ENCODE peak calls at places on chromosomes 2 and 18, in eight cellular contexts. B is naive thymus-derived CD4-positive, alpha-beta T cell; A is CD8-positive, alpha-beta memory T cell; T is cardiac muscle cell; E is small intestine; O is uterus; K is K562; X is IMR-90. P is an unnamed sample. For H3K9me3, the result is how much of the 10 kb centered on the place peaks cover.

GRCh38 chr18:29874519-29875098 is 1167.9 kb downstream of the DSC3 start:
- DNase-seq in B (no peak), E (peak), X (peak), T (peak), O (no peak), A (no peak), K (peak), P (no peak)

GRCh38 chr2:46984642-46985476 is 69.3 kb upstream of the MCFD2 start:
- DNase-seq in A (no peak), T (peak), B (no peak), X (peak), O (peak), K (peak), E (no peak), P (no peak)

GRCh38 chr2:175017618-175018414 is 12.6 kb upstream of the CHN1 start:
- DNase-seq in E (no peak), K (no peak), T (no peak), X (peak), B (no peak), A (no peak), O (no peak), P (no peak)

GRCh38 chr2:171893196-171893823 is 734 bp downstream of the SLC25A12 start:
- DNase-seq in B (no peak), E (peak), X (no peak), K (peak), O (no peak), A (no peak), T (no peak), P (no peak)

GRCh38 chr2:8407332-8407731 is 274.5 kb upstream of the ID2 start:
- DNase-seq in X (no peak), B (no peak), K (no peak), T (no peak), A (no peak), O (no peak), E (no peak), P (no peak)

GRCh38 chr18:60962629-60963028 is 370.6 kb upstream of the CDH20 start:
- DNase-seq in X (no peak), O (no peak), T (no peak), A (no peak), B (no peak), K (no peak), E (no peak), P (no peak)

GRCh38 chr18:52118684-52119083 is 221.3 kb upstream of the DCC start:
- DNase-seq in T (no peak), X (no peak), O (no peak), B (no peak), K (no peak), E (no peak), A (no peak), P (no peak)

GRCh38 chr18:71665131-71665530 is 879.0 kb downstream of the CBLN2 start:
- DNase-seq in K (no peak), E (no peak), X (no peak), T (no peak), A (no peak), B (no peak), O (no peak), P (no peak)

GRCh38 chr2:230400041-230400440 is 16.0 kb upstream of the SP100 start:
- DNase-seq in E (no peak), K (no peak), O (no peak), B (no peak), A (no peak), X (no peak), T (no peak), P (no peak)

GRCh38 chr2:24313744-24314632 is 46.3 kb downstream of the ITSN2 start:
- DNase-seq in T (no peak), E (no peak), K (no peak), B (no peak), X (peak), A (no peak), O (no peak), P (no peak)

GRCh38 chr2:74549685-74549971 is 4.1 kb downstream of the LOXL3 start:
- DNase-seq in B (no peak), E (no peak), X (no peak), T (no peak), K (no peak), O (no peak), A (no peak), P (no peak)

GRCh38 chr2:101400048-101400447 is 12.7 kb upstream of the CREG2 start:
- DNase-seq in X (peak), B (no peak), A (no peak), T (no peak), E (peak), K (no peak), O (no peak), P (no peak)

GRCh38 chr2:241803387-241804325 is 5.3 kb upstream of the NEU4 start:
- DNase-seq in B (no peak), T (peak), K (peak), O (peak), E (peak), A (peak), X (peak), P (peak)

GRCh38 chr2:128450211-128451015 is 131.7 kb upstream of the HS6ST1 start:
- DNase-seq in E (no peak), T (no peak), O (no peak), X (no peak), A (peak), B (no peak), K (no peak), P (no peak)

GRCh38 chr2:226813148-226813701 is 13.6 kb upstream of the IRS1 start:
- DNase-seq in X (no peak), O (no peak), T (no peak), E (no peak), A (no peak), K (no peak), B (no peak), P (no peak)

GRCh38 chr2:61763605-61764034 is 90.2 kb downstream of the FAM161A start:
- DNase-seq in O (peak), T (peak), X (peak), B (no peak), E (peak), K (peak), A (no peak), P (no peak)

GRCh38 chr2:60780741-60781140 is 24.7 kb downstream of the PAPOLG start:
- DNase-seq in A (no peak), O (no peak), X (no peak), B (no peak), K (no peak), T (no peak), E (no peak), P (no peak)

GRCh38 chr2:180728928-180729559 is 251.4 kb upstream of the UBE2E3 start:
- DNase-seq in K (no peak), T (peak), B (no peak), A (no peak), O (no peak), X (peak), E (no peak), P (no peak)

GRCh38 chr2:150903461-150903860 is 358.2 kb downstream of the RBM43 start:
- DNase-seq in A (no peak), O (no peak), E (no peak), X (peak), K (no peak), T (no peak), B (no peak), P (no peak)

GRCh38 chr2:223055836-223056235 is 3.8 kb downstream of the KCNE4 start:
- DNase-seq in A (no peak), O (peak), K (peak), T (peak), X (no peak), E (no peak), B (no peak), P (no peak)

GRCh38 chr2:234963785-234964615 is 12.2 kb downstream of the SH3BP4 start:
- DNase-seq in O (peak), T (peak), K (no peak), A (no peak), X (peak), B (no peak), E (no peak), P (no peak)

GRCh38 chr18:2894131-2894840 is 47.5 kb downstream of the EMILIN2 start:
- DNase-seq in X (no peak), A (no peak), O (no peak), E (no peak), T (no peak), B (no peak), K (peak), P (no peak)

GRCh38 chr2:134917219-134917957 is 1.2 kb upstream of the CCNT2 start:
- DNase-seq in T (no peak), B (peak), O (peak), X (no peak), A (no peak), E (no peak), K (no peak), P (no peak)

GRCh38 chr18:62460851-62461300 is 61.9 kb upstream of the ZCCHC2 start:
- DNase-seq in O (no peak), K (no peak), X (no peak), E (peak), A (no peak), B (no peak), T (peak), P (no peak)

GRCh38 chr2:88615822-88616221 is 11.4 kb downstream of the EIF2AK3 start:
- DNase-seq in X (no peak), O (no peak), E (no peak), A (no peak), K (no peak), T (no peak), B (no peak), P (no peak)

GRCh38 chr2:149598014-149598395 is 10.4 kb upstream of the MMADHC start:
- DNase-seq in B (no peak), X (peak), A (peak), T (peak), E (no peak), O (no peak), K (no peak), P (no peak)

GRCh38 chr18:36449451-36449850 is 151.9 kb downstream of the FHOD3 start:
- DNase-seq in A (no peak), K (no peak), O (no peak), B (no peak), E (no peak), X (no peak), T (peak), P (no peak)

GRCh38 chr2:97673187-97673914 is 3.8 kb downstream of the C2orf92 start:
- DNase-seq in A (no peak), E (no peak), X (peak), B (no peak), O (no peak), K (peak), T (no peak), P (no peak)

GRCh38 chr2:74441111-74441689 is 537 bp downstream of the RTKN start:
- DNase-seq in X (no peak), O (no peak), E (no peak), B (no peak), T (no peak), K (no peak), A (no peak), P (no peak)

GRCh38 chr2:197852127-197852526 is 47.7 kb downstream of the PLCL1 start:
- DNase-seq in B (no peak), T (no peak), K (peak), E (no peak), O (no peak), X (no peak), A (no peak), P (no peak)

GRCh38 chr2:179842498-179843153 is 18.8 kb downstream of the ZNF385B start:
- DNase-seq in E (no peak), B (no peak), T (peak), K (peak), A (no peak), X (no peak), O (no peak), P (no peak)

GRCh38 chr2:130346741-130347066 is 4.0 kb downstream of the IMP4 start:
- DNase-seq in T (no peak), E (no peak), K (no peak), O (no peak), A (no peak), X (no peak), B (no peak), P (no peak)

GRCh38 chr2:221896505-221897151 is 324.5 kb upstream of the EPHA4 start:
- DNase-seq in E (no peak), B (no peak), A (no peak), X (peak), K (no peak), O (peak), T (no peak), P (no peak)

GRCh38 chr2:160324161-160324768 is 124.2 kb upstream of the ITGB6 start:
- DNase-seq in A (peak), X (peak), O (peak), B (no peak), E (peak), K (peak), T (peak), P (no peak)

GRCh38 chr2:65199194-65199593 is 28.4 kb upstream of the ACTR2 start:
- DNase-seq in X (no peak), E (no peak), B (no peak), T (no peak), K (no peak), A (no peak), O (no peak), P (no peak)

GRCh38 chr2:204486855-204487254 is 58.4 kb upstream of the PARD3B start:
- DNase-seq in T (no peak), B (no peak), A (no peak), E (no peak), O (no peak), K (no peak), X (peak), P (no peak)

DNA sequence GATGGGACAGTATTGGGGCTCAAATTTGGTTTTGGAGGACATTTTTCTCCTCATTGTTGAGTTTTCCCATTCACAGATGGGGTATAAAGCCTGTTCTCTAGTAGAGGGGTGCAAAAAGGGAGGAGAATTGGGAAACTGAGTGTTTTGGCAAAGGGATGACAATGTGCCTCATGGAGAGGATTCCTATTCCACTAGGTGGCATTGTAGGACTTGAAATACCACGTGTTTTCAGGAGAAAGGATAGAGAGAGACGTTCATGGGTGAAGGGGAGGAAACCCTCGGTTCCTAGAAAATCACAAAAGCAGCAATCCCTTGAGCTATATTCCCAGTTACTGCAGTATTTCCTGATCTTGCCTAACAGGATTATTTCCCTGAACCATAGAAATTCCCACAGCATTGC is 113.7 kb upstream of the SRD5A2 start:
- DNase-seq in A (no peak), O (no peak), X (peak), B (no peak), T (peak), K (no peak), E (no peak), P (no peak)
- H3K9me3 ChIP-seq in A (under half), O (under half), X (under half), B (under half), T (under half), K (under half), E (under half), P (under half)

GRCh38 chr18:4847066-4847465 is 350.0 kb downstream of the AKAIN1 start:
- DNase-seq in E (no peak), K (no peak), T (no peak), O (no peak), A (no peak), B (no peak), X (no peak), P (no peak)

GRCh38 chr18:4842287-4842686 is 354.8 kb downstream of the AKAIN1 start:
- DNase-seq in E (no peak), T (no peak), A (no peak), B (no peak), X (no peak), K (no peak), O (no peak), P (no peak)

GRCh38 chr18:4843771-4844170 is 353.3 kb downstream of the AKAIN1 start:
- DNase-seq in A (no peak), T (no peak), O (no peak), X (no peak), K (no peak), B (no peak), E (no peak), P (no peak)

GRCh38 chr18:4839639-4840038 is 357.4 kb downstream of the AKAIN1 start:
- DNase-seq in E (no peak), T (no peak), B (no peak), A (no peak), O (no peak), K (no peak), X (no peak), P (no peak)

GRCh38 chr18:4844320-4844719 is 352.7 kb downstream of the AKAIN1 start:
- DNase-seq in A (no peak), E (no peak), T (no peak), O (no peak), B (no peak), X (no peak), K (no peak), P (no peak)
- H3K9me3 ChIP-seq in A (under half), E (under half), T (under half), O (under half), B (under half), X (under half), K (under half), P (under half)

GRCh38 chr2:35591886-35592285 is 763.7 kb upstream of the CRIM1 start:
- DNase-seq in A (no peak), K (no peak), B (no peak), O (no peak), E (no peak), T (no peak), X (no peak), P (no peak)

GRCh38 chr2:35582637-35583036 is 772.9 kb upstream of the CRIM1 start:
- DNase-seq in B (no peak), O (no peak), E (no peak), X (no peak), K (no peak), A (no peak), T (no peak), P (no peak)

GRCh38 chr2:35580951-35581350 is 774.6 kb upstream of the CRIM1 start:
- DNase-seq in K (no peak), A (no peak), X (no peak), T (no peak), B (no peak), O (no peak), E (no peak), P (no peak)

DNA sequence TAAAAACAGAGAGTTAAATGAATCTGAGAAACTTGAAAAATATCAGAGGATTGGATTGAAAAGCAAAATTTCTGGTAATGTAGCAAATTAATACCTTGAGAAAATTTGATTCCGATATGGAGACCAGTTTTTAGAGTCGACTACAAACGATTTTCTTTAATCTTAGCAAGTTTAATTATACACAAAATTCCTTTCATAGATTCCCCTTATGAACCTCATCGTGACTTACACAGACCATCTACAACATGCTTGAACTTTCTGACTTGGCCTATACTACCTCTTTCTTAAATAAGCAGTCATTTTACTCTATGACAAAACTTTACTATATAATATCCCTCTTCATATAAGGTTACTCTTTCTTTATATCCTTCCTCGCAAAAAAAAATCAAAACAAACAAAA is 769.6 kb upstream of the CRIM1 start:
- DNase-seq in A (no peak), K (no peak), E (no peak), X (no peak), T (no peak), O (no peak), B (no peak), P (no peak)
- H3K9me3 ChIP-seq in A (under half), K (under half), E (under half), X (under half), T (under half), O (under half), B (under half), P (under half)

DNA sequence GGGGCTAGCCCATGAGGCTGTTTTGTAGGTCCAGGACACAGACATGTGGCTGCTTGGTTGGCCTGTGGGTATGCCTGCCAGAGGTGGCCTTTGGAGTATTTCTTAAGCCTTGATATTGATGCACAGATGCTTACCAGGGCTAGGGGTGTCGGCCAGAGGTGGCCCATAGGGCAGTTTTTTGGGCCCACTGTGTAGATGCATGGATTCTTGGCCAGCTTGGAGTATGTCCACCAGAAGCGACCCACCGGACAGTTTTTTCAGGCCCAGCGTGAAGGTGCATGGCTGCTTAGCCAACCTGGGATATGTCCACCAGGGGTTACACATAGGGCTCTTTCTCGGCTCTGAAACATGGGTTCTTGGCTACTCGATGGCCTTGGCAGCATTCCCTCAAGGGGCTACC is 1199.1 kb downstream of the CNTNAP5 start:
- DNase-seq in B (no peak), T (no peak), O (no peak), E (no peak), K (no peak), X (no peak), A (no peak), P (no peak)
- H3K9me3 ChIP-seq in B (under half), T (under half), O (under half), E (under half), K (under half), X (under half), A (under half), P (under half)

DNA sequence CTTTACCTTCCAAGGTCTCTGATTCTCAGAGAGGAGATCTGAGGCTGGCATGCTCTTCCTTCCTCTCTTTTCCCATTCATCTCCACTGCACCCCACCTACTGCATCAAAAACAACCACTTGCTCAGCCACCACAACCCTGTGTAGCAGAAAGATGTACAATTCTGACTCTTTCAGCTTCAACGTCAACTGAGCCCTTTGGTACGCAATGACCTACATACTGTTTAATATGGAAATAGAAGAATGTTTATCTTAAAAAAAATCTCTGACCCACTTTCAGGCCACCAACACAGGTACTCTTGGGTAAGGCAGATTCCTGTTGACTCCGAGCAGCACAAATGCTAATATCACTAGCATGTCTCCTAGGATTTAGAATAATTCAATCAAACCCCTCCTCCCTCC is 76.2 kb upstream of the AFF3 start:
- DNase-seq in A (no peak), O (no peak), B (no peak), K (no peak), X (no peak), E (no peak), T (no peak), P (peak)
- H3K9me3 ChIP-seq in A (under half), O (under half), B (under half), K (under half), X (under half), E (under half), T (under half), P (under half)

GRCh38 chr2:41830600-41830999 is 217.2 kb upstream of the PKDCC start:
- DNase-seq in X (no peak), E (no peak), T (no peak), B (no peak), K (peak), A (no peak), O (no peak), P (no peak)
- H3K9me3 ChIP-seq in X (under half), E (under half), T (under half), B (under half), K (under half), A (under half), O (under half), P (under half)

DNA sequence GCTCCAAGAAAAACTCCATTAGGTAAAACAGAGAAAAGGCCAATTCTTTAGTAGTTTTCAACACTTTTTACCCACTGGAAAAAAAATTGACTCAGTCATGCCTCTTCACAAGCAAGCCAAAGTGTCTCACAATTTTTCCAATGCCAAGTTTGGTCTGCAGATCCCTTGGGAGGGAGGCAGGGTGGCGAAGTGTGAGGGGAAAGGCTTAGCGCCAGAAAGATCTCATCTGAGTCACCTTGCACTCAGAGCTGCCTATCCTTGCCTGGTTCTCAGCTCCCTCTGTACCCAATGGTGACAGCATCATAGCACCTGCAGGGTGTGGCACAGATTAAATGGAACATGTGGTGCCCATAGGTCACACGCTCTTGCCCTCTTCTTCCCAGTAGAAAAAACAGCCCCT is 55.2 kb upstream of the GYPC start:
- DNase-seq in T (no peak), E (no peak), A (no peak), O (no peak), B (no peak), X (no peak), K (no peak), P (no peak)
- H3K9me3 ChIP-seq in T (under half), E (under half), A (under half), O (under half), B (under half), X (under half), K (under half), P (under half)

GRCh38 chr2:63562751-63563150 is 25.5 kb downstream of the WDPCP start:
- DNase-seq in T (no peak), E (no peak), B (no peak), X (no peak), K (no peak), O (no peak), A (no peak), P (no peak)
- H3K9me3 ChIP-seq in T (under half), E (under half), B (under half), X (under half), K (under half), O (under half), A (under half), P (under half)

P was measured in T-helper 17 cell.